ENCODE peak calls at places on chromosomes 13 and 19, in nine cellular contexts. B is upper lobe of right lung, K is IMR-90, D is sigmoid colon, T is AG04450, N is thoracic aorta, X is fibroblast of pulmonary artery, G is fibroblast of mammary gland, M is cardiac muscle cell. C is an unnamed sample.

GRCh38 chr19:13764821-13765394 is 586 bp downstream of the MRI1 start:
- DNase-seq in X (peak), K (no peak), D (no peak), N (no peak), M (peak), G (no peak), B (peak), T (no peak), C (no peak)

GRCh38 chr13:45296259-45296658 is 44.7 kb downstream of the TPT1 start:
- DNase-seq in N (no peak), B (no peak), X (peak), T (no peak), D (no peak), M (no peak), G (no peak), K (peak), C (peak)

GRCh38 chr13:48600374-48601364 is 53.1 kb upstream of the CYSLTR2 start:
- DNase-seq in N (no peak), D (no peak), T (peak), K (peak), M (no peak), G (peak), X (peak), B (no peak), C (peak)

GRCh38 chr19:35704218-35704617 is at the start of gene ZBTB32:
- DNase-seq in N (no peak), T (no peak), G (peak), B (no peak), M (peak), K (peak), D (no peak), X (peak), C (peak)

GRCh38 chr13:41942462-41943094 is 18.3 kb downstream of the VWA8 start:
- DNase-seq in D (no peak), N (no peak), M (peak), X (peak), K (peak), G (peak), B (no peak), T (peak), C (peak)

GRCh38 chr13:108807841-108808240 is 178.4 kb downstream of the MYO16 start:
- DNase-seq in T (no peak), M (no peak), X (no peak), K (peak), D (no peak), B (no peak), N (no peak), G (peak), C (peak)

GRCh38 chr19:48271531-48272151 is 1.8 kb downstream of the ZNF114 start:
- DNase-seq in X (peak), G (peak), B (peak), D (no peak), M (peak), N (no peak), K (peak), T (no peak), C (peak)

GRCh38 chr13:41137951-41138350 is 5.3 kb upstream of the KBTBD6 start:
- DNase-seq in G (peak), K (peak), N (no peak), M (no peak), T (peak), B (no peak), X (peak), D (no peak), C (no peak)

GRCh38 chr19:49875801-49876421 is 1.2 kb downstream of the AKT1S1 start:
- DNase-seq in G (no peak), D (peak), M (peak), K (peak), N (no peak), B (peak), X (no peak), T (no peak), C (peak)

GRCh38 chr19:11159598-11160001 is 4.0 kb upstream of the SPC24 start:
- DNase-seq in T (no peak), D (peak), B (no peak), X (peak), N (no peak), K (peak), G (peak), M (no peak), C (no peak)

GRCh38 chr19:28039677-28040381 is 1173.1 kb downstream of the UQCRFS1 start:
- DNase-seq in T (no peak), B (no peak), G (no peak), N (no peak), M (no peak), K (no peak), X (no peak), D (no peak), C (no peak)
- H3K4me3 ChIP-seq in T (no peak), B (no peak), G (no peak), N (no peak), M (no peak), K (no peak), X (no peak), D (no peak), C (no peak)

GRCh38 chr19:23098286-23098685 is 18.5 kb upstream of the ZNF730 start:
- DNase-seq in M (no peak), K (no peak), T (no peak), G (no peak), X (no peak), B (no peak), N (no peak), D (no peak), C (no peak)

GRCh38 chr19:23095406-23095805 is 21.4 kb upstream of the ZNF730 start:
- DNase-seq in D (no peak), T (no peak), X (no peak), G (peak), K (no peak), N (no peak), M (no peak), B (no peak), C (no peak)

GRCh38 chr19:23098988-23099387 is 17.8 kb upstream of the ZNF730 start:
- DNase-seq in M (no peak), B (no peak), G (no peak), X (no peak), N (no peak), T (no peak), D (no peak), K (no peak), C (no peak)

DNA sequence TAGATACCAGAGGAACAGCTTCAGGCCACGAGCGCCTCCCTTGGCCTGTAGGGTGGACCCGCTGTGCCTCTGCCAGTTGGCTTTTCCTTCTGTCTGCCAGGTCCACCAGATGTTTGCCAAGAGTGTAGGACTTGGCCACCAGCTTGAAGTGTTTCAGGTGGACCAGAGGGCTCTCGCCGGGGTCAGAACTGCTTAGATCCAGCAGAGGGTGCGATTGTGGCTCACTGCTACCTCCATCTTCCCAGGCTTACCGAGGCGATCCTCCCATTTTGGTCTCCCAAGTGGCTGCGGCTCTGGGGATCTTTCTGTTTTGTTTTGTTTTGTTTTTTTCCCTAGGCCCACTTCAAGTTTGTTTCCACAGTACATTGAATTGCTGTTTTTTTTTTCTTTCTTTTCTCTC is 23.0 kb upstream of the ZNF730 start:
- DNase-seq in B (no peak), T (no peak), G (no peak), M (no peak), D (no peak), X (no peak), N (no peak), K (no peak), C (no peak)
- TF ChIP-seq CTCF in B (no peak), T (no peak), G (no peak), M (no peak), D (no peak), X (no peak), N (no peak), K (no peak), C (no peak)

DNA sequence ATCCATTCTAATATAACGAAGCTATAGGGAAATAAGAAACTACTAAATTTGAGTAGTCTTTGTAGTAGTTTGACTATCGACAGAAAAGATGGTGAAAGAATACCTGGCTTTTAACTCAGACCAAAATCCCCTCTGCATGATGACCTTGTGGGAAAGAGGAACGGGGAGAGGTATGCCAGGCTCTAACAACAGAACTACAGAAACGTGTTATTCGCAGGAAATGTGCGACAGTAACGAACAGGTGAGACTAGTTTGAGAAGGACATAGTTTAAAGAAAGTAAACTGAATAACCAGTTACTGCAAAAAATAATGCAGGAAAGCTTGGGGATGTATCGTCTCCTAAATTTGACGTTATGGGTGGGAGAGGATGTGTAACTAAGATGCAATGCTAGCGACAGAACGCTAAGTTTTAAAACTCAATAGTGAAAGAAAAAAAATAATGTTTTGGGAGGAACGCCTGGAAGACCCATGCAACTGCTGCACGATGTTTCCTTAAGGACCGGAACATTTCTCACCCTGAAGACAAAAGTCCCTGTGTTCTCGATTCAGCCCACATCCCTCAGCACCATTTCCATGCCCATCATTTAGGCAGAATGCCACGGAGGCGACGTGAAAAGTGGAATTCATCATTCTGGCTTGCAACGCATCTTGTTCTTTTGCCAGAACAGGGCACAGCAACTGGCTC is 1.6 kb upstream of the RAP2A start:
- DNase-seq in X (no peak), G (no peak), D (no peak), M (peak), T (no peak), N (no peak), K (no peak), B (no peak), C (no peak)
- H3K4me3 ChIP-seq in X (peak), G (peak), D (peak), M (peak), T (peak), N (peak), K (peak), B (peak), C (peak)

DNA sequence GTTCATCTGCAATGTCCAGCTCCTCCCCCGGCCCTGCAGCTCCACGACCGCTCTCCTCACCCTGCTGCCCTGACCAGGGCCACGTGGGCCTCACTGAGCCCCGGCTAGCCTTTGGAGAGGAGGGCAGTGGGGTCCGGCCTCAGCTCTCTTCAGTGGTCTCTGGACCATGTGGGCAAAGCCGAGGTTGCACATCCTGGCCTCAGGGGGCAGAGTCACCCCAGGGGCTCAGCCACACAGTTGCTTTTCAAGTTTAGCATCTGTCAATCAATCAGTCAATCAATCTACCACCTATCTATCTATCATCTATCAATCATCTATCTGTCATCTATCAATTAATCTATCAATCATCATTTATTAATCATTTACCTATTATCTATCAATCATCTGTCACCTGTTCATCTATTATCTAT is 3.0 kb upstream of the DIRAS1 start:
- DNase-seq in M (no peak), T (no peak), K (no peak), D (no peak), B (no peak), X (no peak), G (no peak), N (no peak), C (no peak)
- TF ChIP-seq CTCF in M (peak), T (no peak), K (no peak), D (no peak), B (no peak), X (peak), G (peak), N (no peak), C (no peak)

GRCh38 chr19:16258440-16258903 is 60.8 kb downstream of the AP1M1 start:
- DNase-seq in N (no peak), D (peak), M (no peak), G (no peak), X (peak), T (no peak), B (peak), K (no peak), C (no peak)

GRCh38 chr19:16260794-16261161 is 63.1 kb downstream of the AP1M1 start:
- DNase-seq in G (no peak), X (no peak), D (no peak), K (no peak), T (no peak), M (no peak), N (no peak), B (no peak), C (no peak)

GRCh38 chr19:16257509-16258002 is 59.8 kb downstream of the AP1M1 start:
- DNase-seq in G (no peak), M (no peak), K (no peak), D (no peak), T (no peak), X (no peak), N (no peak), B (no peak), C (no peak)

GRCh38 chr19:16260160-16260793 is 62.6 kb downstream of the AP1M1 start:
- DNase-seq in X (no peak), M (no peak), G (no peak), T (no peak), B (no peak), N (no peak), D (no peak), K (no peak), C (no peak)

GRCh38 chr19:16259385-16260159 is 61.9 kb downstream of the AP1M1 start:
- DNase-seq in D (no peak), X (no peak), T (no peak), B (no peak), G (no peak), M (no peak), K (no peak), N (no peak), C (no peak)
- H3K4me3 ChIP-seq in D (no peak), X (no peak), T (no peak), B (no peak), G (no peak), M (no peak), K (no peak), N (no peak), C (no peak)

DNA sequence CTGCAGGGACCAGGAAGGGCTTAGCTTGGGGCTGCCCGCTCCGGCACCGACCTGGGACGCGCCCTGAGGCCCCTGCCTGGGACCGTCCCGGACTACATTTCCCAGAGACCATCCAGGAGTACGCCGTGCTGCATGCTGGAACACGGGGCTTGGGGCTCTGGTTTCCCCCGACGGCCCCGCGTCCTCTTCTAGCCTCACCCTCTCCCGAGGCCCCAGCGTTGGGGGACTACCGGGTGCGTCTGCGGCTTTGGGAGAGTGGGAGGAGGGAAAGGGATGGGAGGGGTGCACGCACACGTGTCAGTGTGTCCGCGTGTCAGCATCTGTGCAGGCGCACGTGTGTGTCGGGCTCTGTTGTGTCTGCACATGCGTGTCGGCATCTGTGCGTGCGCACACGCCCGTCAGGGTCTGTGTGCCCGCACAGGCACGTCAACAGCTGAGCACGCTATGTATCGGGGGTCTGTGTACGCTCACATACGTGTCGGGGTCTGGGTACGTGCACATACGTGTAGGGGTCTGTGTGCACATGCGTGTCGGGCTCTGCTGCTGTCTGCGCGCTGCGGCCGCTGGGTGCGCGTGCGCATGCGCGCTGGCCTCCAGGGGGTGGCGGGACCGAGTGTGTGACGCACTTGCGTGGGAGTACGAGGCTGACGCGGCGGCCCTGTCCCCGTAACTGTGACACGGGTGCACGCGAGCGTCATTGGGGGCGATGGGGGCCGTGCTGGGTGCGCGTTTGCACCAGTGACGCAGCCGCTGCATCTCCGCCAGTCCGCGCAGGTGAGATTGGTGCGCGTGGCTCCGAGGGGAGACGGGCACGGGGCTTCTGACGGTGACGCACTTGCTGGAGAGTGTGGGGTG is at the start of gene ZNF331:
- DNase-seq in D (peak), X (peak), M (peak), N (peak), G (peak), B (peak), T (no peak), K (peak), C (peak)
- TF ChIP-seq CTCF in D (peak), X (peak), M (peak), N (peak), G (no peak), B (no peak), T (peak), K (peak), C (peak)

DNA sequence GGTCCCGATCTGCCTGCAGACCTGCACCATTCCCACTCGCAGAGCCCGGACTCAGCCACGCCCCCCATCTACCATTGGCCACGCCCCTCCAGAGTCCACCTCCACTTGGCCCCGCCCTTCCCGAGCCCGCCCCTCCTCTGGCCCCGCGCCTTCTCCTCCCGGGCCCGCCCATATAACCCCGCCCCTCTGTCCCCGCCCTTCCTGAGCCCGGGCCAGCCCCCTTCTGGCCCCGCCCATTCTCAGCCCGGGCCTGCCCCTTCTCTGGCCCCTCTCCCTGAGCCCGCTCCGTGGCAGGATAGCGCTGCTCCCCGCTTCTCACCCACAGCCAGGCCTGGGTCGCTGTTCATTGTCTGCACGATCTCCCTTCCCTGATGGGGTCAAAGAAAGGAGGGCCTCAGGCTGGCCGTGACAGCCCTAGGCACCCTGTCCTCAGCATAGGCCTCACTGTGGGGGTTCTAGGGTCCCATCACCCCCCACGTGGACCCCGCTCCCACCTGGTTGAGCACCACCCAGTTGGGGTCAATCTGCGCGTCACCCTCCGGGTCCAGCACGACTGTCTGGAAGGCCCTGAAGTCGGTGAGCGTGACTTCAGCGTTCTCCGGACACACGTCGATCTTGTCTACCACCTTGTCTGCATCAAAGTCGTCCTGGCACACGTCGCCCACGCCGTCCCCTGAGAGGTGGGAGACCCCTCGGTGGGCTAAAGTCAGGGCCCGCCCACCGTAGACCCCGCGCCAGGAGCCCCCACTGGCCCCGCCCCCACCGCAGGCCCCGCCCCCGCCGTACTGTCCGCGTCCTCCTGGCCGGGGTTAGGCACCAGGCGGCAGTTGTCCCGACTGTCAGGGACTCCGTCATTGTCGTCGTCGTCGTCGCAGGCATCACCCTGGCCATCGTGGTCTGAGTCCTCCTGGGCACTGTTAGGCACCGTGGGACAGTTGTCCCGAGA is 5.7 kb downstream of the COMP start:
- DNase-seq in K (peak), D (peak), G (peak), X (peak), B (peak), N (no peak), T (no peak), M (peak), C (peak)
- H3K4me3 ChIP-seq in K (no peak), D (peak), G (no peak), X (no peak), B (no peak), N (peak), T (no peak), M (no peak), C (no peak)

GRCh38 chr19:51027873-51028272 is 1.5 kb upstream of the KLK11 start:
- DNase-seq in G (no peak), B (no peak), N (no peak), K (no peak), D (no peak), X (no peak), M (no peak), T (no peak), C (no peak)
- TF ChIP-seq CTCF in G (no peak), B (no peak), N (no peak), K (no peak), D (no peak), X (no peak), M (no peak), T (no peak), C (no peak)

C was measured in fibroblast of the aortic adventitia.